ENCODE peak calls at places on chromosome 9, in eight cellular contexts. M is right cardiac atrium; I is hypothalamus; E is activated CD8-positive, alpha-beta memory T cell treated with anti-CD3 and anti-CD28 coated beads, Interleukin-2, amount 50 U/mL, for 48 hours; W is Ammon's horn; C is HEK293T; V is ACHN; X is EH. N is an unnamed sample.

GRCh38 chr9:82934949-82935348 is 128.0 kb downstream of the RASEF start:
- DNase-seq in M (no peak), I (no peak), E (no peak), W (no peak), C (peak; percentile 9), V (peak; percentile 53), X (peak; percentile 2), N (peak; percentile 84)

GRCh38 chr9:96436063-96436455 is 13.9 kb upstream of the HABP4 start:
- DNase-seq in M (no peak), I (no peak), E (no peak), W (no peak), C (no peak), V (no peak), X (peak; percentile 18), N (no peak)

GRCh38 chr9:136204838-136205706 is at the start of gene LHX3:
- DNase-seq in M (peak; percentile 69), I (no peak), E (no peak), W (no peak), C (no peak), V (peak; percentile 35), X (peak; percentile 37), N (no peak)

GRCh38 chr9:129001504-129002325 is 26.4 kb downstream of the SH3GLB2 start:
- DNase-seq in M (no peak), I (no peak), E (no peak), W (no peak), C (no peak), V (no peak), X (no peak), N (no peak)

GRCh38 chr9:100587375-100587774 is 9.5 kb downstream of the CAVIN4 start:
- DNase-seq in M (no peak), I (no peak), E (no peak), W (no peak), C (no peak), V (no peak), X (peak; percentile 50), N (no peak)

GRCh38 chr9:6183227-6183551 is 32.4 kb upstream of the IL33 start:
- DNase-seq in M (no peak), I (no peak), E (no peak), W (no peak), C (no peak), V (no peak), X (no peak), N (no peak)

GRCh38 chr9:10855847-10856246 is 243.0 kb upstream of the PTPRD start:
- DNase-seq in M (no peak), I (no peak), E (no peak), W (peak; percentile 3), C (peak; percentile 5), V (peak; percentile 24), X (no peak), N (no peak)

GRCh38 chr9:37918665-37919165 is 14.8 kb upstream of the SLC25A51 start:
- DNase-seq in M (no peak), I (no peak), E (no peak), W (no peak), C (no peak), V (no peak), X (no peak), N (no peak)

GRCh38 chr9:69132391-69132790 is 41.7 kb upstream of the TJP2 start:
- DNase-seq in M (no peak), I (no peak), E (no peak), W (no peak), C (no peak), V (no peak), X (no peak), N (no peak)

GRCh38 chr9:100579665-100580064 is 1.8 kb downstream of the CAVIN4 start:
- DNase-seq in M (no peak), I (no peak), E (no peak), W (no peak), C (no peak), V (no peak), X (peak; percentile 32), N (no peak)

GRCh38 chr9:8760000-8760767 is 960.6 kb upstream of the DMAC1 start:
- DNase-seq in M (no peak), I (no peak), E (no peak), W (no peak), C (no peak), V (no peak), X (no peak), N (no peak)

GRCh38 chr9:13033959-13034695 is 245.4 kb downstream of the MPDZ start:
- DNase-seq in M (peak; percentile 85), I (no peak), E (no peak), W (peak; percentile 86), C (peak; percentile 65), V (peak; percentile 58), X (peak; percentile 58), N (peak; percentile 12)

GRCh38 chr9:4297151-4297794 is 2.6 kb downstream of the GLIS3 start:
- DNase-seq in M (peak; percentile 86), I (no peak), E (peak; percentile 63), W (peak; percentile 63), C (peak; percentile 28), V (peak; percentile 91), X (peak; percentile 91), N (no peak)

GRCh38 chr9:93467062-93467416 is 13.7 kb upstream of the FAM120AOS start:
- DNase-seq in M (no peak), I (no peak), E (no peak), W (no peak), C (no peak), V (no peak), X (no peak), N (no peak)

GRCh38 chr9:133539434-133539833 is 4.9 kb downstream of the ADAMTSL2 start:
- DNase-seq in M (peak; percentile 91), I (no peak), E (no peak), W (peak; percentile 35), C (no peak), V (no peak), X (no peak), N (no peak)

GRCh38 chr9:131673068-131673467 is 66.8 kb downstream of the RAPGEF1 start:
- DNase-seq in M (no peak), I (no peak), E (no peak), W (no peak), C (no peak), V (no peak), X (no peak), N (no peak)

GRCh38 chr9:116300360-116300759 is 146.8 kb downstream of the PAPPA start:
- DNase-seq in M (no peak), I (no peak), E (no peak), W (peak; percentile 30), C (no peak), V (no peak), X (no peak), N (no peak)

GRCh38 chr9:134593286-134593685 is 48.3 kb upstream of the COL5A1 start:
- DNase-seq in M (peak; percentile 25), I (no peak), E (no peak), W (no peak), C (no peak), V (no peak), X (no peak), N (no peak)

GRCh38 chr9:99505915-99506314 is 283.8 kb downstream of the SEC61B start:
- DNase-seq in M (no peak), I (no peak), E (no peak), W (no peak), C (no peak), V (no peak), X (peak; percentile 87), N (no peak)

GRCh38 chr9:109286571-109286977 is 34.3 kb downstream of the EPB41L4B start:
- DNase-seq in M (no peak), I (no peak), E (no peak), W (no peak), C (no peak), V (no peak), X (peak; percentile 88), N (no peak)

GRCh38 chr9:118366228-118366627 is 662.0 kb downstream of the TLR4 start:
- DNase-seq in M (no peak), I (no peak), E (no peak), W (no peak), C (no peak), V (no peak), X (no peak), N (no peak)

GRCh38 chr9:93094294-93095204 is 1.5 kb upstream of the CARD19 start:
- DNase-seq in M (peak; percentile 89), I (no peak), E (peak; percentile 64), W (peak; percentile 76), C (no peak), V (no peak), X (no peak), N (no peak)

GRCh38 chr9:37004424-37004935 is 29.6 kb downstream of the PAX5 start:
- DNase-seq in M (no peak), I (no peak), E (no peak), W (no peak), C (no peak), V (no peak), X (no peak), N (no peak)